ENCODE peak calls at places on chromosomes 2 and 18, in ten cellular contexts. K is endothelial cell, D is HepG2, T is PC-3, S is K562, U is LNCaP clone FGC, X is coronary artery, M is cardiac muscle cell, G is AG09309, C is AG10803. Y is an unnamed sample.

GRCh38 chr18:44958450-44958849 is 277.8 kb downstream of the SETBP1 start:
- DNase-seq in K (no peak), D (no peak), T (peak; percentile 56), S (no peak), U (peak; percentile 54), X (no peak), M (no peak), G (peak; percentile 10), C (no peak), Y (no peak)

GRCh38 chr2:72757177-72757775 is 68.6 kb downstream of the EXOC6B start:
- DNase-seq in K (peak; percentile 23), D (peak; percentile 100), T (no peak), S (peak; percentile 14), U (no peak), X (no peak), M (peak; percentile 93), G (peak; percentile 14), C (peak; percentile 16), Y (peak; percentile 81)

GRCh38 chr2:128414351-128414750 is 95.7 kb upstream of the HS6ST1 start:
- DNase-seq in K (no peak), D (no peak), T (no peak), S (no peak), U (no peak), X (peak; percentile 36), M (no peak), G (no peak), C (no peak), Y (no peak)

GRCh38 chr2:177143444-177143843 is 69.2 kb upstream of the HNRNPA3 start:
- DNase-seq in K (peak; percentile 33), D (no peak), T (peak; percentile 55), S (no peak), U (no peak), X (no peak), M (no peak), G (peak; percentile 57), C (peak; percentile 72), Y (peak; percentile 56)

GRCh38 chr2:26757873-26758789 is 6.0 kb upstream of the SLC35F6 start:
- DNase-seq in K (no peak), D (peak; percentile 92), T (peak; percentile 97), S (no peak), U (peak; percentile 42), X (no peak), M (no peak), G (peak; percentile 97), C (peak; percentile 99), Y (peak; percentile 77)

GRCh38 chr18:54946149-54946581 is 13.1 kb downstream of the CCDC68 start:
- DNase-seq in K (no peak), D (peak; percentile 93), T (peak; percentile 63), S (peak; percentile 17), U (no peak), X (no peak), M (peak; percentile 8), G (no peak), C (no peak), Y (peak; percentile 65)

GRCh38 chr2:228378233-228378632 is 196.7 kb upstream of the SPHKAP start:
- DNase-seq in K (no peak), D (no peak), T (no peak), S (no peak), U (no peak), X (no peak), M (no peak), G (no peak), C (no peak), Y (no peak)

GRCh38 chr2:182283512-182283911 is 143.3 kb downstream of the PDE1A start:
- DNase-seq in K (no peak), D (no peak), T (no peak), S (no peak), U (no peak), X (no peak), M (no peak), G (no peak), C (no peak), Y (no peak)

GRCh38 chr2:26922638-26923466 is 47.6 kb upstream of the MAPRE3 start:
- DNase-seq in K (peak; percentile 68), D (peak; percentile 69), T (peak; percentile 65), S (peak; percentile 54), U (no peak), X (no peak), M (peak; percentile 81), G (no peak), C (peak; percentile 11), Y (peak; percentile 73)

GRCh38 chr2:233404227-233404626 is 49.9 kb downstream of the DGKD start:
- DNase-seq in K (peak; percentile 48), D (peak; percentile 48), T (peak; percentile 77), S (peak; percentile 44), U (no peak), X (peak; percentile 33), M (peak; percentile 48), G (no peak), C (no peak), Y (no peak)

GRCh38 chr2:239211391-239212094 is 189.3 kb downstream of the HDAC4 start:
- DNase-seq in K (no peak), D (no peak), T (no peak), S (no peak), U (no peak), X (no peak), M (no peak), G (no peak), C (no peak), Y (no peak)

GRCh38 chr2:201466050-201466660 is 14.6 kb downstream of the STRADB start:
- DNase-seq in K (no peak), D (no peak), T (peak; percentile 80), S (no peak), U (peak; percentile 59), X (no peak), M (no peak), G (peak; percentile 61), C (peak; percentile 66), Y (peak; percentile 44)

GRCh38 chr2:182477774-182478173 is 50.9 kb upstream of the PDE1A start:
- DNase-seq in K (no peak), D (no peak), T (no peak), S (no peak), U (no peak), X (no peak), M (no peak), G (no peak), C (no peak), Y (no peak)

GRCh38 chr2:17583166-17583565 is 42.7 kb downstream of the VSNL1 start:
- DNase-seq in K (no peak), D (no peak), T (no peak), S (no peak), U (no peak), X (no peak), M (no peak), G (no peak), C (peak; percentile 9), Y (no peak)

GRCh38 chr2:42795871-42796301 is 3.5 kb upstream of the HAAO start:
- DNase-seq in K (no peak), D (no peak), T (no peak), S (no peak), U (no peak), X (no peak), M (no peak), G (no peak), C (peak; percentile 22), Y (no peak)

GRCh38 chr2:36605273-36605672 is 7.3 kb upstream of the FEZ2 start:
- DNase-seq in K (no peak), D (no peak), T (no peak), S (no peak), U (no peak), X (no peak), M (no peak), G (no peak), C (no peak), Y (no peak)

GRCh38 chr2:210092791-210093190 is 78.4 kb downstream of the KANSL1L start:
- DNase-seq in K (no peak), D (no peak), T (no peak), S (no peak), U (no peak), X (no peak), M (no peak), G (no peak), C (no peak), Y (no peak)
- TF ChIP-seq CTCF in K (peak; percentile 32), D (no peak), T (no peak), S (no peak), U (no peak), X (no peak), M (no peak), G (no peak), C (no peak), Y (no peak)

DNA sequence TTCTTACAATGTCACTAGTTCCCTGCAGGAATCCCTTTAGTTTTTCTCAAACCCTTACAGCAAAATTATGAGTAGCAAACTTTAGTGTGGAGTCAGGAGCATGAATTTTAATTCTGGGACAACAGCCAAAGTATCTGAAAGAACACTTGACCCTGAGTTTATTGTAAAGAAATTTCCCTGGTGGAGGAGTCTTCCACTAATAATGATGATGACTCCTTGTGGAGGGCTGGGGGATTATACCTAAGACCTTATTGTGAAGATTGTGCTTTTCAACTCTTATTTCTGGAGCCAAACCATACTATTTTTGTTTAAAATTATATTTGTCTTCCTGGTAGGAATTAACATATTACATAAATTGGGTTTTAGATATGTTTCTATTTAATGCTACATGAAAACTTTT is 217.0 kb downstream of the MYO3B start:
- DNase-seq in K (no peak), D (no peak), T (peak; percentile 67), S (peak; percentile 22), U (no peak), X (no peak), M (peak; percentile 4), G (no peak), C (no peak), Y (no peak)
- TF ChIP-seq CTCF in K (no peak), D (no peak), T (peak; percentile 71), S (peak; percentile 45), U (peak; percentile 41), X (no peak), M (peak; percentile 10), G (no peak), C (peak; percentile 14), Y (no peak)

GRCh38 chr2:218648473-218649100 is 10.8 kb downstream of the ZNF142 start:
- DNase-seq in K (peak; percentile 58), D (peak; percentile 56), T (peak; percentile 80), S (peak; percentile 23), U (no peak), X (no peak), M (peak; percentile 63), G (no peak), C (peak; percentile 68), Y (peak; percentile 74)
- TF ChIP-seq CTCF in K (peak; percentile 75), D (peak; percentile 95), T (peak; percentile 94), S (peak; percentile 68), U (peak; percentile 82), X (peak; percentile 62), M (peak; percentile 94), G (peak; percentile 88), C (peak; percentile 96), Y (peak; percentile 83)

DNA sequence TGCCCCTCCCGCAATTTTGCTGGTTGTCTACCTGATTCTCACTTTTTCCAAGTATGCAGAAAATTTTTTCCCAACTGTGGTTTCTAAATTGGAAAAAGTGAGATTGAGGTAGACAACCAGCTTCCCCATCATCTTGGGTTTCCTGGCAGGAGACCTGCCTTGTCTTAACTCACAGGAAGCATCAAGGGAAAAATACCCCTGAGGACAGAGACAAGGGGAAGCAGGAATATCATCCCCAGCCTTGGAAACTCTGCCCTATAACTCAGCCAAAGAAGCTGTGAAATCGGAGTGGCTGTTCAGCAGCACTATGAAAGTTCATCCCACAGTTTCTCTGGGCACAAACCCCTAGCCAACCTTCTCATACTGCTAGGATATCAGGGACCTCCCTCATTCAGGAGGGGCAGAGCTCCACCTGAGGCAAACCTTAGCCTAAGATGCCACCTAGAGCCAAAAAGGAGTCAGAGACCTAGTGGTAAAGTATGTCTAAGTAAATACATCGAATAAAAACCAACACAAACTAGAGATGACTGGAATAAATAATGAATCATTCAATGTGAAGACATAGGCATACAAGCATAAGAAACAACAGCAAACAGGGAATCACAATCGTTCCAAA is 68.2 kb downstream of the ZSWIM2 start:
- DNase-seq in K (no peak), D (peak; percentile 56), T (peak; percentile 90), S (no peak), U (peak; percentile 42), X (no peak), M (peak; percentile 51), G (no peak), C (peak; percentile 4), Y (peak; percentile 24)
- TF ChIP-seq CTCF in K (no peak), D (peak; percentile 77), T (peak; percentile 88), S (peak; percentile 31), U (peak; percentile 77), X (no peak), M (peak; percentile 20), G (peak; percentile 23), C (no peak), Y (peak; percentile 37)

Y was measured in hepatocyte.